ENCODE peak calls at places on chromosomes 12 and 14, in seven cellular contexts. D is HCT116, Z is H1, V is SK-N-SH, J is HepG2, Y is GM12878, M is K562. H is an unnamed sample.

GRCh38 chr12:106084048-106084671 is 54.6 kb downstream of the NUAK1 start:
- DNase-seq in D (peak; percentile 40), Z (peak; percentile 56), V (no peak), J (peak; percentile 29), Y (no peak), M (no peak), H (no peak)

GRCh38 chr12:24851816-24852337 is 97.0 kb downstream of the BCAT1 start:
- DNase-seq in D (no peak), Z (no peak), V (no peak), J (no peak), Y (no peak), M (no peak), H (no peak)

GRCh38 chr14:31083781-31084180 is 57.6 kb upstream of the STRN3 start:
- DNase-seq in D (no peak), Z (no peak), V (no peak), J (no peak), Y (no peak), M (no peak), H (no peak)

GRCh38 chr14:99564256-99564902 is 39.6 kb downstream of the CCDC85C start:
- DNase-seq in D (no peak), Z (no peak), V (peak; percentile 81), J (peak; percentile 51), Y (no peak), M (no peak), H (no peak)

GRCh38 chr14:90567191-90567590 is 170.4 kb downstream of the CALM1 start:
- DNase-seq in D (no peak), Z (no peak), V (no peak), J (no peak), Y (no peak), M (no peak), H (no peak)

GRCh38 chr12:89349814-89350213 is 2.5 kb downstream of the DUSP6 start:
- DNase-seq in D (no peak), Z (no peak), V (peak; percentile 38), J (no peak), Y (no peak), M (no peak), H (no peak)

GRCh38 chr14:97218713-97219355 is 421.7 kb downstream of the VRK1 start:
- DNase-seq in D (no peak), Z (peak; percentile 78), V (peak; percentile 19), J (no peak), Y (no peak), M (no peak), H (no peak)

GRCh38 chr12:79935624-79936040 is 735 bp upstream of the PPP1R12A start:
- DNase-seq in D (no peak), Z (no peak), V (peak; percentile 2), J (peak; percentile 8), Y (peak; percentile 36), M (no peak), H (peak; percentile 39)

GRCh38 chr12:51788876-51789275 is 59.6 kb downstream of the FIGNL2 start:
- DNase-seq in D (no peak), Z (no peak), V (no peak), J (no peak), Y (no peak), M (no peak), H (no peak)

GRCh38 chr12:82608706-82609105 is 78.0 kb upstream of the TMTC2 start:
- DNase-seq in D (no peak), Z (no peak), V (no peak), J (no peak), Y (no peak), M (no peak), H (no peak)

DNA sequence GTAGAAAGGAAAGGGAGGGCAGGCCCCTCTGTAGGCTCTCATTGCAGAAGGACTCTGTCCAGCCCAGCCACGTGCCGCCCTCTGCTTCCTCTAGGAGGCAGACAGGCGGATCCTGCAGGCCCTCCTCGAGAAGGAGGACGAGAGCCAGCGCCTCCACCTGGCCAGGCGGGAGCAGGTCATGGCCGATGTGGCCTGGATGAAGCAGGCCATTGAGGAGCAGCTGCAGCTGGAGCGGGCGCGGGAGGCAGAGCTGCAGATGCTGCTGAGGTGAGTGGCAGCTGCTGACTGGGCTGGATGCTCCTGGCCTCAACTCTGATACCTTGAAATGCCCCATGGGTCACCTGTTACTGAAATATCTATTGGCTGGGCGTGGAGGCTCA is 10.9 kb downstream of the TCHP start:
- DNase-seq in D (peak; percentile 43), Z (peak; percentile 87), V (peak; percentile 71), J (peak; percentile 55), Y (no peak), M (peak; percentile 76), H (no peak)
- TF ChIP-seq JUND in D (no peak), Z (no peak), V (no peak), J (no peak), Y (no peak), M (no peak), H (no peak)

GRCh38 chr12:11958216-11959091 is 112.3 kb upstream of the BCL2L14 start:
- DNase-seq in D (no peak), Z (peak; percentile 37), V (no peak), J (peak; percentile 8), Y (no peak), M (no peak), H (no peak)
- TF ChIP-seq JUND in D (no peak), Z (no peak), V (no peak), J (no peak), Y (no peak), M (no peak), H (no peak)

GRCh38 chr12:92077530-92077929 is 68.1 kb downstream of the BTG1 start:
- DNase-seq in D (no peak), Z (no peak), V (no peak), J (no peak), Y (no peak), M (no peak), H (no peak)
- TF ChIP-seq JUND in D (no peak), Z (no peak), V (no peak), J (no peak), Y (no peak), M (no peak), H (no peak)

GRCh38 chr14:71521736-71522135 is 410.5 kb upstream of the RGS6 start:
- DNase-seq in D (no peak), Z (no peak), V (no peak), J (no peak), Y (no peak), M (no peak), H (no peak)
- TF ChIP-seq JUND in D (no peak), Z (no peak), V (no peak), J (no peak), Y (no peak), M (no peak), H (no peak)

GRCh38 chr14:79306546-79306945 is 904.8 kb downstream of the DIO2 start:
- DNase-seq in D (no peak), Z (no peak), V (no peak), J (no peak), Y (no peak), M (no peak), H (no peak)
- TF ChIP-seq JUND in D (no peak), Z (no peak), V (no peak), J (no peak), Y (no peak), M (no peak), H (no peak)

GRCh38 chr14:93219103-93219726 is 12.2 kb downstream of the UBR7 start:
- DNase-seq in D (peak; percentile 51), Z (no peak), V (peak; percentile 55), J (peak; percentile 67), Y (no peak), M (no peak), H (peak; percentile 85)
- TF ChIP-seq JUND in D (no peak), Z (no peak), V (no peak), J (no peak), Y (no peak), M (no peak), H (no peak)

GRCh38 chr12:47297993-47298392 is 218.2 kb upstream of the AMIGO2 start:
- DNase-seq in D (no peak), Z (no peak), V (no peak), J (no peak), Y (no peak), M (no peak), H (no peak)

GRCh38 chr12:47302111-47302597 is 222.4 kb upstream of the AMIGO2 start:
- DNase-seq in D (no peak), Z (no peak), V (no peak), J (no peak), Y (no peak), M (no peak), H (no peak)

GRCh38 chr12:47293406-47293805 is 213.6 kb upstream of the AMIGO2 start:
- DNase-seq in D (no peak), Z (no peak), V (no peak), J (no peak), Y (no peak), M (no peak), H (no peak)

GRCh38 chr12:47299586-47299985 is 219.8 kb upstream of the AMIGO2 start:
- DNase-seq in D (no peak), Z (no peak), V (no peak), J (no peak), Y (no peak), M (no peak), H (no peak)

GRCh38 chr12:47296828-47297227 is 217.1 kb upstream of the AMIGO2 start:
- DNase-seq in D (no peak), Z (no peak), V (no peak), J (no peak), Y (no peak), M (no peak), H (no peak)
- TF ChIP-seq JUND in D (no peak), Z (no peak), V (no peak), J (no peak), Y (no peak), M (no peak), H (no peak)

GRCh38 chr12:100820314-100820713 is 25.7 kb downstream of the ANO4 start:
- DNase-seq in D (no peak), Z (no peak), V (no peak), J (no peak), Y (no peak), M (no peak), H (no peak)

GRCh38 chr12:100824476-100824875 is 29.9 kb downstream of the ANO4 start:
- DNase-seq in D (no peak), Z (no peak), V (no peak), J (no peak), Y (no peak), M (no peak), H (no peak)

GRCh38 chr12:100826323-100826722 is 31.7 kb downstream of the ANO4 start:
- DNase-seq in D (peak; percentile 13), Z (peak; percentile 72), V (no peak), J (peak; percentile 23), Y (no peak), M (peak; percentile 31), H (peak; percentile 78)

GRCh38 chr12:100827901-100828520 is 33.4 kb downstream of the ANO4 start:
- DNase-seq in D (peak; percentile 23), Z (no peak), V (peak; percentile 10), J (peak; percentile 13), Y (no peak), M (peak; percentile 14), H (no peak)

DNA sequence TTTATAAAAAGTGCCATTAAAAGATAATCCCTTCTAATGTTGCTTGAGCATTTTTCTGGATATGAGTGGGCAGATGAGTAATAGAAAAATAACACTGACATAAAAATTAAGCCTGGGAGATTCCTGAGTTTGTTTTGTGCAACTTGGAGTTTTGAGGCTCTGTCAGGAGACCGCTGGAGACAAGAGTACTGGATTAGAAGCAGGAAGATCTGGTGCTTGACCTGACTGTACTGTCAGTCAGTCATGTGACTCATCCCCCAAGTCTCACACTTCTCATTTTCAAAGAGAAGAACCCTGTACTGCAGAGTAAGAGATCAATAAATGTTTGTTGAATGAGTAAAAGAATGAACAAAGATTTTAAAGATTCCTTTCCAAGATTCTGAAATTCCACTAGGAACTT is 29.4 kb downstream of the ANO4 start:
- DNase-seq in D (peak; percentile 7), Z (no peak), V (no peak), J (no peak), Y (no peak), M (no peak), H (no peak)
- TF ChIP-seq JUND in D (peak; percentile 23), Z (no peak), V (no peak), J (no peak), Y (no peak), M (no peak), H (no peak)